ENCODE peak calls at places on chromosomes 6 and 20, in eight cellular contexts. Q is heart right ventricle, C is GM13977, F is GM06990, E is foreskin fibroblast, I is kidney, H is tibial artery, W is AG04449. Z is an unnamed sample.

GRCh38 chr20:43292221-43292620 is 102.5 kb upstream of the PTPRT start:
- DNase-seq in Q (no peak), C (no peak), F (no peak), E (no peak), I (no peak), H (no peak), W (no peak), Z (no peak)

GRCh38 chr20:17859616-17860232 is 108.9 kb downstream of the SNX5 start:
- DNase-seq in Q (peak), C (peak), F (no peak), E (no peak), I (peak), H (no peak), W (no peak), Z (no peak)

GRCh38 chr20:44291754-44292153 is 19.2 kb downstream of the FITM2 start:
- DNase-seq in Q (no peak), C (no peak), F (no peak), E (no peak), I (no peak), H (no peak), W (no peak), Z (no peak)

GRCh38 chr6:105482227-105482839 is 79.5 kb upstream of the PREP start:
- DNase-seq in Q (peak), C (no peak), F (no peak), E (peak), I (no peak), H (no peak), W (no peak), Z (peak)

GRCh38 chr6:148203970-148204369 is 138.7 kb upstream of the SASH1 start:
- DNase-seq in Q (no peak), C (peak), F (peak), E (peak), I (no peak), H (no peak), W (peak), Z (no peak)

GRCh38 chr6:44260451-44261297 is 3.3 kb upstream of the SLC35B2 start:
- DNase-seq in Q (no peak), C (peak), F (peak), E (no peak), I (no peak), H (no peak), W (no peak), Z (no peak)

GRCh38 chr6:43669922-43670622 is 17.5 kb downstream of the MRPS18A start:
- DNase-seq in Q (no peak), C (peak), F (no peak), E (peak), I (no peak), H (no peak), W (no peak), Z (no peak)

GRCh38 chr6:151885234-151885633 is 77.8 kb downstream of the ESR1 start:
- DNase-seq in Q (no peak), C (no peak), F (no peak), E (peak), I (no peak), H (no peak), W (no peak), Z (no peak)

GRCh38 chr6:52990342-52990741 is 4.7 kb downstream of the GSTA4 start:
- DNase-seq in Q (no peak), C (no peak), F (no peak), E (peak), I (no peak), H (no peak), W (no peak), Z (no peak)

GRCh38 chr20:2750343-2751251 is 49.8 kb downstream of the CPXM1 start:
- DNase-seq in Q (no peak), C (no peak), F (no peak), E (peak), I (peak), H (no peak), W (no peak), Z (no peak)

GRCh38 chr6:36888115-36888643 is 2.4 kb downstream of the C6orf89 start:
- DNase-seq in Q (no peak), C (no peak), F (no peak), E (no peak), I (no peak), H (no peak), W (no peak), Z (no peak)

DNA sequence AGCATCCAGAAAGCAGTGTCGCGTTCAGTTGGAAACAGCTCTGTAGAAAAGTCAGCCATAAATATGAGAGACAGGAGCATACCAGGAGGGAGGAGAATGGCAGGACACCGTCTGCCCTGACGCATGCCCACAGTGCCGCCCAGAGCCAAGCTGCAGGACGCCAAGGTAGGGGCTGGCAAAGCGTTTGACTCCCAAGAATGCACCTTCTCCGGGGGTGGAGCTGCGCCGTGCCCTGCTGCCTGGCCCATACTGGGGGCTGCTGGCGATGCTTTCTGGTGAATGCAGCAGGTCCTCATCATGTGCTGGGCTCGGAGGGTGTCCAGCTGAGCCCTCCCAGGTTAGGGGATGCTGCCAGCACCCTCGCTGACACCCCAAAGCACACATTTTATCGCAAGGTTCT is 349.8 kb downstream of the CDH4 start:
- DNase-seq in Q (no peak), C (no peak), F (no peak), E (no peak), I (peak), H (no peak), W (no peak), Z (no peak)
- TF ChIP-seq CTCF in Q (no peak), C (no peak), F (no peak), E (no peak), I (no peak), H (no peak), W (no peak), Z (no peak)

GRCh38 chr6:62891065-62891647 is 320.1 kb upstream of the FKBP1C start:
- DNase-seq in Q (no peak), C (no peak), F (no peak), E (no peak), I (no peak), H (no peak), W (no peak), Z (no peak)
- TF ChIP-seq CTCF in Q (no peak), C (peak), F (peak), E (peak), I (no peak), H (no peak), W (no peak), Z (no peak)

GRCh38 chr6:64985726-64986125 is 721.3 kb downstream of the EYS start:
- DNase-seq in Q (no peak), C (no peak), F (no peak), E (no peak), I (no peak), H (no peak), W (no peak), Z (no peak)
- TF ChIP-seq CTCF in Q (no peak), C (no peak), F (no peak), E (no peak), I (no peak), H (no peak), W (no peak), Z (no peak)

DNA sequence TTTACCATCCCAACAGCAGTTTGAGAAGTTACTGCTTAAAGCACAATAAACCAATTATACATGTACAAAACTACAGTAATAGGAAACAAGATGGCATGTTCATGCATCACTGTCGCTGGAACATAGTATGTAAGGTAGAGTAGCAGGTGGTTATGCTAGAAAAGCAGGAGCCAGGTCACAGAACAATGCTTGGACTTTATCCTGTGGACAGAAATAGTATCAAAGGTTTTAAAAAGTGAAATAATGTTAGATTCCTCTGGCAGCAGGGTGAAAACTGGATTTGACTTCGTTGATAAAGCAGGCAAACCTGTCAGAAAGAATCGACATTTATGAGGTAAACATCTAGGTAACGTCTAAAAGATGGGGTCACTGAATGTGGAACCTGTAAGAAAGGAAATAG is 2.5 kb downstream of the BLOC1S5 start:
- DNase-seq in Q (no peak), C (no peak), F (no peak), E (no peak), I (no peak), H (no peak), W (no peak), Z (no peak)
- TF ChIP-seq CTCF in Q (no peak), C (no peak), F (no peak), E (no peak), I (no peak), H (no peak), W (no peak), Z (no peak)

DNA sequence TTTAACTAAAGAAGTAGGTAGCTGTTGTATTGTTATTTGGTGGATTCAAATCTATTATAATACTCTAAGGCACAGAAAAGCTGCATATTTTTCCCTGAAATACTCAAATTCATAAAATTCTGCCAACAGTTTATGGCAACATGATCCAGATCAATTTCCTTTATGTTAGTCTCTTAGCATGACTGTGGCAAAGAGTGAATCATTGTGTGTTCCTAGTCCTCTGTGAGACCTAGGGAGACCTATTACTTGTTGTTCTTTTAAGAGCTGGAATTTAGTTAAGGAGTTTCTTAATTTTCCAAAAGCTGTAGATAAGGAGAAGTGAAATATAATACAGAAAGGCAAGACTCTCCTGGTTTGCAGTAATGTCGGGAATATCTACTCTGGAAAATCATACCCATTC is 149.6 kb downstream of the RIMS1 start:
- DNase-seq in Q (no peak), C (no peak), F (no peak), E (no peak), I (no peak), H (no peak), W (no peak), Z (no peak)
- TF ChIP-seq CTCF in Q (no peak), C (no peak), F (no peak), E (no peak), I (no peak), H (no peak), W (no peak), Z (no peak)

Z was measured in WERI-Rb-1.